ENCODE peak calls at places on chromosome 1, in six cellular contexts. One of them, this sample, is unnamed.

GRCh38 chr1:91883470-91883869 is 2.5 kb downstream of the TGFBR3 start:
- DNase-seq in heart left ventricle: no peak
- DNase-seq in HepG2: peak; percentile 23
- DNase-seq in ascending aorta: no peak
- DNase-seq in aorta: no peak
- DNase-seq in right cardiac atrium: no peak
- DNase-seq in this sample: no peak

GRCh38 chr1:50348449-50349241 is 74.6 kb downstream of the DMRTA2 start:
- DNase-seq in heart left ventricle: peak; percentile 36
- DNase-seq in HepG2: peak; percentile 69
- DNase-seq in right cardiac atrium: peak; percentile 63
- DNase-seq in aorta: no peak
- DNase-seq in ascending aorta: peak; percentile 65
- DNase-seq in this sample: no peak

GRCh38 chr1:61284933-61285332 is 202.6 kb downstream of the NFIA start:
- DNase-seq in heart left ventricle: no peak
- DNase-seq in ascending aorta: no peak
- DNase-seq in right cardiac atrium: no peak
- DNase-seq in aorta: no peak
- DNase-seq in HepG2: no peak
- DNase-seq in this sample: no peak

GRCh38 chr1:22077728-22078127 is 25.2 kb downstream of the CDC42 start:
- DNase-seq in heart left ventricle: no peak
- DNase-seq in ascending aorta: no peak
- DNase-seq in aorta: no peak
- DNase-seq in HepG2: no peak
- DNase-seq in right cardiac atrium: no peak
- DNase-seq in this sample: no peak

GRCh38 chr1:1219341-1219740 is 5.4 kb upstream of the TNFRSF4 start:
- DNase-seq in ascending aorta: no peak
- DNase-seq in heart left ventricle: no peak
- DNase-seq in aorta: no peak
- DNase-seq in HepG2: no peak
- DNase-seq in right cardiac atrium: no peak
- DNase-seq in this sample: no peak

GRCh38 chr1:16617101-16617727 is 3.9 kb upstream of the NBPF1 start:
- DNase-seq in HepG2: no peak
- DNase-seq in ascending aorta: peak; percentile 77
- DNase-seq in aorta: peak; percentile 45
- DNase-seq in right cardiac atrium: peak; percentile 54
- DNase-seq in heart left ventricle: peak; percentile 15
- DNase-seq in this sample: peak; percentile 86

GRCh38 chr1:234854648-234855039 is 244.7 kb upstream of the IRF2BP2 start:
- DNase-seq in aorta: no peak
- DNase-seq in right cardiac atrium: no peak
- DNase-seq in HepG2: no peak
- DNase-seq in ascending aorta: no peak
- DNase-seq in heart left ventricle: no peak
- DNase-seq in this sample: no peak

GRCh38 chr1:2238361-2239055 is 10.4 kb downstream of the SKI start:
- DNase-seq in right cardiac atrium: peak; percentile 61
- DNase-seq in aorta: no peak
- DNase-seq in ascending aorta: no peak
- DNase-seq in heart left ventricle: peak; percentile 31
- DNase-seq in HepG2: no peak
- DNase-seq in this sample: no peak

GRCh38 chr1:67850151-67850551 is 16.9 kb upstream of the GNG12 start:
- DNase-seq in HepG2: no peak
- DNase-seq in right cardiac atrium: no peak
- DNase-seq in ascending aorta: no peak
- DNase-seq in aorta: no peak
- DNase-seq in heart left ventricle: no peak
- DNase-seq in this sample: no peak

DNA sequence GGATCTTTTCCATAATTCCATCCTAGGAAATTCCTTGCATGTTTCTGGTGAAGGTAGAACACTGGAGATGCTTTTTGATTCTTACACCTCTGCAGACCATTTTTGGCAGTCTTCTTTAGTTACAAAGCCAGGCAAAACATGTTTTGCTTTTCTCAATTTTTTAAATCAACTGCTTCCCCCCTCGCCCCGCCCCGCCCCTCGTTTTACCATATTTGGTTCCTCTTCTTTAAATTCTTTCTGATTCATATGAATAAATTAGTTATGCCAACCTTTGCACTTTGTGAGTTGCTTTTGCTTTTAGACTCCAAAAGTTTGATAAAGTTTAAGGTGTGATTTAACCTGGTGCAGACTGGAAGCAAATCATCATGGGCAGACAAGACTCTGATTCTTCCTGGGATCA is 78.8 kb upstream of the AK4 start:
- DNase-seq in ascending aorta: no peak
- DNase-seq in heart left ventricle: no peak
- DNase-seq in HepG2: no peak
- DNase-seq in right cardiac atrium: peak; percentile 53
- DNase-seq in aorta: no peak
- DNase-seq in this sample: no peak
- H3K4me3 ChIP-seq in ascending aorta: peak overlapping the region; percentile 69
- H3K4me3 ChIP-seq in heart left ventricle: peak overlapping the region; percentile 92
- H3K4me3 ChIP-seq in HepG2: peak overlapping the region; percentile 74
- H3K4me3 ChIP-seq in right cardiac atrium: peak overlapping the region; percentile 88
- H3K4me3 ChIP-seq in aorta: no peak overlapping the region
- H3K4me3 ChIP-seq in this sample: peak overlapping the region; percentile 81

DNA sequence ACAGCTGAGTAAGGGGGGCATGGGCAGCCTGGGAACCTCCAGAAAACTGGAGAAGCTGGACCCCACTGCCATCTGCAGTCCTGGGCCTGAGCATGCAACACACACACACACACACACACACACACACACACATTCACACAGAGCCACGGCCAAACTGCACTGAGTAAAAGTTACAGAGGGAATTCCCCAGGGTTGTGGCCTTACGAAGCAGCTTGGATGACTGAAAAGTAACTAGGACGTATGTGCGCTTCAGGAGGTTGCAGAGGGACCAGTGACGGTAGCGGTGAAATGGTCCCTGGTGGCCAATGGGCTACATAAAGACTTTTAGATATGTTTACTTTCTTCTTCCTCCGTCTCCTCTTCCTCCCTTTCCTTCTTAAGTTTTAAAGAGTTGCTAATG is 232.5 kb upstream of the TMEM51 start:
- DNase-seq in heart left ventricle: peak; percentile 39
- DNase-seq in HepG2: no peak
- DNase-seq in right cardiac atrium: peak; percentile 61
- DNase-seq in ascending aorta: no peak
- DNase-seq in aorta: no peak
- DNase-seq in this sample: no peak
- H3K4me3 ChIP-seq in heart left ventricle: no peak overlapping the region
- H3K4me3 ChIP-seq in HepG2: no peak overlapping the region
- H3K4me3 ChIP-seq in right cardiac atrium: no peak overlapping the region
- H3K4me3 ChIP-seq in ascending aorta: no peak overlapping the region
- H3K4me3 ChIP-seq in aorta: no peak overlapping the region
- H3K4me3 ChIP-seq in this sample: no peak overlapping the region

DNA sequence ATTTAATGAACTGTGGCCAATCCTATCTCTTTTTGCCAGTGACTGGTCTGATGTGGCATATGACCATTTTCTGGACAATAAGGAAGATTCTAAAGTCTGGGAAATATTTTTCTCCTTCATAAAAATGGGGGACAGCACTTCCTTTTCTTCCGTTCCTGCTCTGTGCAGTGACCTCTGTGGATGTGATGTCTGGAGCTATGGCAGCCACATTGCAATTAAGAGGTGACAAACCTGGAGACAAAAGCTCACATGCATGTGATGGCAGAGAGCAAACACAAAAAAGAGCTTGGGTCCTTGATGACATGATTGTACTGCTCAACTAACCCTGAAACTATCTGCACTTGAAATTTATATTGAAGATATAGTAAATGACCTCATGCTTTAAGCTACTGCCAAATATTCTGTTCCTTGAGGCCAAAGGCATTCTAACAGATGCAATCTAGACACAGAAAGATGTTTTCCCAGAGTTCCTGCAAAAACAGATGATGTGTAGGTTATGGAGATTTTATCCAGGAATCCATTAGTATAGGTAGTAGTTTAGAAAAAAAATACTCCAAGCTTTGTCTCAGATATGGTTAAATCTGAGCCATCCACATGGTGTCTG is 2.2 kb upstream of the MAGI3 start:
- DNase-seq in heart left ventricle: no peak
- DNase-seq in right cardiac atrium: no peak
- DNase-seq in aorta: no peak
- DNase-seq in HepG2: no peak
- DNase-seq in ascending aorta: no peak
- DNase-seq in this sample: no peak
- H3K4me3 ChIP-seq in heart left ventricle: no peak overlapping the region
- H3K4me3 ChIP-seq in right cardiac atrium: no peak overlapping the region
- H3K4me3 ChIP-seq in aorta: no peak overlapping the region
- H3K4me3 ChIP-seq in HepG2: no peak overlapping the region
- H3K4me3 ChIP-seq in ascending aorta: no peak overlapping the region
- H3K4me3 ChIP-seq in this sample: no peak overlapping the region

DNA sequence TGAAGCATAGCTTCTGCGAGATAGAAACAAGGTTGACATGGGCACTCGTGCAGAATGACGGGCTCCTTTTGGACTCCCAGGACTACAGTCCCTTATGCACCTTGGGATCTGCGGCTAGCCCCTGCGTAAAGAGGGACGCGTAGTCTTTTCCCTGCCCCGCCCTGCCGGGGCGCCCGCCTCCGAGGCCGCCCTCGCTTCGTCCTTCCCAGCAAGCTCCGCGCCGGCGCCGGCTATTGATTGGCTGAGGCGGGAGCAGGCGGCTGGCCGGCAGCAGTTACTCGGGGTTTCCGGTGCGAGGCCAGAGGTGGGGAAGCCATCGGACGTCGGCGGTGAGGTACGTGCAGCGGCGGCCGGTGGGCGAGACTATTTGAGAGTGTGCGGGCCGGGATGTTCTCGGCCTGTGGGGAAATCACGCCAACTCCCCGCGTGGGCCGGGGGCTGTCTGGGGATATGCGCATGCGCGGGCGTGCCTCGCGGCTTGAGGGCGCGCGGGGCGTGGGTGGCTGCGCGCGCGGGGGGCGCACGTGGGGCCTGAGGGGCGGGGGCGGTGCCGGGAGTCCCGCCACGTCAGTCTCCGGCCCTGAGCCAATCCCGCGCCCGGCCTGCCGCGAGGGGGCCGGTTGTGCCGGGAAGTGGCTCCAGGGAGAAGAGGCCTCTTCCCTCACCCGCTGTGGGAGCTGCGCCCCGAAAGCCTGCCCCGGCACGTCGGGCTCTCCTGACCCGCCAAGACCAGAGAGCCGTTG is at the start of gene TXLNA:
- DNase-seq in aorta: peak; percentile 97
- DNase-seq in HepG2: peak; percentile 86
- DNase-seq in heart left ventricle: peak; percentile 96
- DNase-seq in ascending aorta: peak; percentile 98
- DNase-seq in right cardiac atrium: peak; percentile 99
- DNase-seq in this sample: peak; percentile 99
- H3K4me3 ChIP-seq in aorta: peak within 1 kb of the TSS; percentile 56
- H3K4me3 ChIP-seq in HepG2: peak within 1 kb of the TSS; percentile 58
- H3K4me3 ChIP-seq in heart left ventricle: peak within 1 kb of the TSS; percentile 66
- H3K4me3 ChIP-seq in ascending aorta: peak within 1 kb of the TSS; percentile 79
- H3K4me3 ChIP-seq in right cardiac atrium: peak within 1 kb of the TSS; percentile 79
- H3K4me3 ChIP-seq in this sample: peak within 1 kb of the TSS; percentile 80

GRCh38 chr1:215529111-215529510 is 38.0 kb upstream of the KCTD3 start:
- DNase-seq in aorta: no peak
- DNase-seq in right cardiac atrium: no peak
- DNase-seq in HepG2: no peak
- DNase-seq in heart left ventricle: no peak
- DNase-seq in ascending aorta: no peak
- DNase-seq in this sample: no peak
- H3K4me3 ChIP-seq in aorta: no peak overlapping the region
- H3K4me3 ChIP-seq in right cardiac atrium: no peak overlapping the region
- H3K4me3 ChIP-seq in HepG2: no peak overlapping the region
- H3K4me3 ChIP-seq in heart left ventricle: no peak overlapping the region
- H3K4me3 ChIP-seq in ascending aorta: no peak overlapping the region
- H3K4me3 ChIP-seq in this sample: no peak overlapping the region

DNA sequence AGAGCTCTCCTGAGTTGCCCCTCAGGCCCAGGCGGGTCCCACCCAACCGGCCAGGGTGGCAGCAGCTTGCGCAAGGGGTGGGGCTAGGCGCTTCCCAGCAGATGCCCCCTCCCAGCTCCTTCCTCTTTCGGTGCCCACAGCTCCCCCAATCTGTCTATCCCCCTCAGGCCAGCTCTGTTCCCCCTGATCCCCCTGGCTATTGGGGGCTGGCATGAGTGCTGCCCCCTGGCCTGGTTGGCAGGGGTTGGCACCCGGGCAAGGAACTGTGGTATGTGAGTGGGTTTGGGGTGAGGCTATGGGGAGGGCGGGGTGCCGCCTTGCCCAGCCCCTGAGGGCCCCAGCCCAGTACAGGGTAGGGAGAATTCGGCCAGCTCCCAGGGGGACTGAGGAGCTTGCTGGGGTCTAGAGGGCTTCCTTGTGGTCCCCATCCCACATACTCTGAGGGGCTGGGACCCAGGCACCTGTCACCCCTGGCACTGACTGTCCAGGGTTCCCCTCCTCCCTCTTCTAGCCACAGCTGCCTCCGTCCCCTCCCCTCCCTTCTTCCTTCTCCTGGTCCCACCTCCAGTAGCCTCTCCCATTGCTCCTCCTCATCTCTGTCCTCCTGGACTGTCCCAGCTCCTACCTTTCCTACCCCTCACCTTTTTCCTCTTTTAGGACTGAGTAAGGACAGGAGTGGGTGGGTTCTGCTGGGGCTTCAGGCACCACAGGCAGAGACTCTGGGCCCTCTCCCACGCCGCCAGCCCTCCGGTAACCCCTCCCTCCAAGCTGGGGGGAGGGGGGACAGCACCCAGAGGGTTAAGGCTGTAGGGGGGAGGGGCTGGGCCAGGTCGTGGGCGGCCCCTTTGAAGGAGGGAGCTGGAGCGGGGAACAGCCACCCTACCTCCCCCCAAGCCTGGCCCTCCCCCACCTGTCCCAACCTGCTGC is 5.7 kb downstream of the ZBTB7B start:
- DNase-seq in heart left ventricle: no peak
- DNase-seq in ascending aorta: no peak
- DNase-seq in aorta: no peak
- DNase-seq in HepG2: no peak
- DNase-seq in right cardiac atrium: peak; percentile 79
- DNase-seq in this sample: peak; percentile 57
- H3K4me3 ChIP-seq in heart left ventricle: peak overlapping the region; percentile 59
- H3K4me3 ChIP-seq in ascending aorta: peak overlapping the region; percentile 37
- H3K4me3 ChIP-seq in aorta: no peak overlapping the region
- H3K4me3 ChIP-seq in HepG2: no peak overlapping the region
- H3K4me3 ChIP-seq in right cardiac atrium: no peak overlapping the region
- H3K4me3 ChIP-seq in this sample: peak overlapping the region; percentile 11

DNA sequence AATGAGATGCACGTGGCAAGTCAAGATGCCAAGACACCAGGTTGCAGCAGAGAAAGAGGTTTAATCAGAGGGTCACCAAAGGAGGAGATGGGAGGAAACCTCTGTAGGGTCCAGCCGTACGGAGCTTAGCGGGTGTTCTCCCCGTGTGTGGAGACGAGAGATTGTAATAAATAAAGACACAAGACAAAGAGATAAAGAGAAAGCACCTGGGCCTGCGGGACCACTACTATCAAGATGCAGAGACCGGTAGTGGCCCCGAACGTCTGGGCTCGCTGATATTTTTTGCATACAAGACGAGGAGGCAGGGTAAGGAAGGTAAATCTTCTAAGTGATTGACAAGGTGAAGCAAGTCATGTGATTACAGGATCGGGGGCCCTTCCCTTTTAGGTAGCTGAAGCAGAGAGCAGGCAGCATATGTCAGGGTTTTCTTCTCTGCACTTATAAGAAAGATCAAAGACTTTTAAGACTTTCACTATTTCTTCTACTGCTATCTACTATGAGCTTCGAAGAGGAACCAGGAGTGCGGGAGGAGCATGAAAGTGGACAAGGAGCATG is 41.2 kb upstream of the TDRD10 start:
- DNase-seq in ascending aorta: no peak
- DNase-seq in aorta: no peak
- DNase-seq in right cardiac atrium: no peak
- DNase-seq in heart left ventricle: no peak
- DNase-seq in HepG2: no peak
- DNase-seq in this sample: no peak
- H3K4me3 ChIP-seq in ascending aorta: no peak overlapping the region
- H3K4me3 ChIP-seq in aorta: no peak overlapping the region
- H3K4me3 ChIP-seq in right cardiac atrium: no peak overlapping the region
- H3K4me3 ChIP-seq in heart left ventricle: no peak overlapping the region
- H3K4me3 ChIP-seq in HepG2: no peak overlapping the region
- H3K4me3 ChIP-seq in this sample: no peak overlapping the region